ENCODE peak calls at places on chromosomes 6 and 20, in eight cellular contexts. K is heart left ventricle, Y is ovary, R is stomach, T is uterus, L is upper lobe of left lung, G is A549, P is breast epithelium. F is an unnamed sample. For H3K4me1 and H3K9me3, the result is how much of the 10 kb centered on the place peaks cover.

GRCh38 chr20:12287575-12287974 is 369.9 kb downstream of the BTBD3 start:
- DNase-seq in K (no peak), Y (no peak), R (no peak), T (no peak), L (no peak), G (no peak), P (no peak), F (no peak)

GRCh38 chr6:63121166-63121565 is 90.1 kb upstream of the FKBP1C start:
- DNase-seq in K (no peak), Y (no peak), R (no peak), T (no peak), L (no peak), G (no peak), P (no peak), F (no peak)

GRCh38 chr6:142400495-142400894 is 98.7 kb downstream of the ADGRG6 start:
- DNase-seq in K (no peak), Y (no peak), R (no peak), T (no peak), L (no peak), G (no peak), P (no peak), F (no peak)

GRCh38 chr6:15322781-15323536 is 77.1 kb downstream of the JARID2 start:
- DNase-seq in K (no peak), Y (no peak), R (peak), T (no peak), L (no peak), G (no peak), P (no peak), F (peak)

GRCh38 chr6:151432650-151433049 is 19.3 kb downstream of the RMND1 start:
- DNase-seq in K (no peak), Y (no peak), R (no peak), T (no peak), L (no peak), G (no peak), P (no peak), F (no peak)

GRCh38 chr20:2837561-2837960 is 2.9 kb downstream of the PCED1A start:
- DNase-seq in K (no peak), Y (peak), R (no peak), T (no peak), L (no peak), G (no peak), P (no peak), F (no peak)

GRCh38 chr6:26411751-26412150 is 9.7 kb downstream of the BTN3A1 start:
- DNase-seq in K (no peak), Y (no peak), R (no peak), T (no peak), L (no peak), G (no peak), P (no peak), F (no peak)

GRCh38 chr6:92047152-92047551 is 1372.2 kb downstream of the EPHA7 start:
- DNase-seq in K (no peak), Y (no peak), R (no peak), T (no peak), L (no peak), G (no peak), P (no peak), F (no peak)

GRCh38 chr6:33192105-33192646 is at the start of gene COL11A2:
- DNase-seq in K (no peak), Y (no peak), R (no peak), T (no peak), L (no peak), G (no peak), P (no peak), F (no peak)

GRCh38 chr20:17638835-17639407 is 43.1 kb downstream of the RRBP1 start:
- DNase-seq in K (no peak), Y (no peak), R (no peak), T (no peak), L (peak), G (no peak), P (no peak), F (no peak)

GRCh38 chr20:38217791-38218565 is 42.6 kb downstream of the KIAA1755 start:
- DNase-seq in K (peak), Y (no peak), R (no peak), T (peak), L (no peak), G (peak), P (no peak), F (peak)

GRCh38 chr20:47875302-47876025 is 90.2 kb upstream of the SULF2 start:
- DNase-seq in K (no peak), Y (no peak), R (no peak), T (no peak), L (no peak), G (no peak), P (no peak), F (no peak)

GRCh38 chr6:30700340-30700739 is 9.6 kb upstream of the NRM start:
- DNase-seq in K (no peak), Y (no peak), R (no peak), T (no peak), L (peak), G (no peak), P (no peak), F (no peak)

GRCh38 chr6:28089054-28089453 is 8.7 kb downstream of the ZNF165 start:
- DNase-seq in K (no peak), Y (no peak), R (no peak), T (no peak), L (no peak), G (no peak), P (no peak), F (no peak)

GRCh38 chr20:35490736-35491181 is 35.4 kb downstream of the CEP250 start:
- DNase-seq in K (no peak), Y (no peak), R (no peak), T (no peak), L (peak), G (no peak), P (no peak), F (peak)

GRCh38 chr6:117074672-117075071 is 190.7 kb upstream of the VGLL2 start:
- DNase-seq in K (no peak), Y (no peak), R (no peak), T (no peak), L (no peak), G (no peak), P (no peak), F (no peak)

GRCh38 chr6:67896476-67896875 is 738.6 kb upstream of the ADGRB3 start:
- DNase-seq in K (no peak), Y (no peak), R (no peak), T (no peak), L (no peak), G (no peak), P (no peak), F (no peak)

GRCh38 chr6:129774697-129775447 is 64.9 kb upstream of the ARHGAP18 start:
- DNase-seq in K (peak), Y (peak), R (peak), T (peak), L (peak), G (peak), P (peak), F (peak)

GRCh38 chr6:108752733-108753392 is 95.4 kb upstream of the ARMC2 start:
- DNase-seq in K (no peak), Y (no peak), R (no peak), T (no peak), L (no peak), G (no peak), P (no peak), F (no peak)

GRCh38 chr6:27922949-27923348 is 10.8 kb upstream of the OR2B2 start:
- DNase-seq in K (no peak), Y (no peak), R (no peak), T (no peak), L (no peak), G (no peak), P (no peak), F (no peak)

GRCh38 chr20:24768226-24768625 is 180.8 kb upstream of the CST7 start:
- DNase-seq in K (no peak), Y (no peak), R (no peak), T (no peak), L (peak), G (no peak), P (peak), F (no peak)

GRCh38 chr6:42451146-42451594 is 556 bp downstream of the TRERF1 start:
- DNase-seq in K (no peak), Y (no peak), R (no peak), T (no peak), L (no peak), G (no peak), P (no peak), F (no peak)

GRCh38 chr6:126153661-126154060 is 167.3 kb downstream of the TRMT11 start:
- DNase-seq in K (no peak), Y (no peak), R (no peak), T (no peak), L (no peak), G (no peak), P (no peak), F (no peak)

DNA sequence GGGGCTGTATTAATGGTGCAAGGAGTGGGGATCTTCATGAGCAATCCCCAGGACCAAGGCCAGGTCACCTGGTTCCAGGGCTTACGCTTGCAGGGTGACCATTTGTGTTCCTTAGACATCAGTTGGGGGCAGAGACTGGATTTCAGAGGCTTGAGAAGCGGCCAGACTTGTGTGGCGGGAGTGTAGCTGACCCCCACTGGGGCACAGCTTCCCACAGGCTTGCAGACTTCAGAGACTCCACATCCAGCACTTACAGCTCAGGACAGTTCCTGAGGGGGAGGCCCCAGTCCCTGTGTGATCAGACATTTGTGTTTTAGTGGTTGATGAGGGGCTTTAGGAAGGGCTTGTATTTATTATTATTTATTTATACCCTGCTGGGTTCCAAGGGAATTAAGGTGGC is 15.3 kb downstream of the TJAP1 start:
- DNase-seq in K (no peak), Y (no peak), R (no peak), T (no peak), L (no peak), G (no peak), P (no peak), F (no peak)
- H3K4me1 ChIP-seq in K (half or more), Y (under half), R (under half), T (under half), L (under half), G (under half), P (under half), F (under half)

GRCh38 chr6:121635355-121635754 is 199.9 kb downstream of the GJA1 start:
- DNase-seq in K (no peak), Y (no peak), R (no peak), T (no peak), L (no peak), G (no peak), P (no peak), F (no peak)
- H3K9me3 ChIP-seq in K (under half), Y (under half), R (under half), T (under half), L (under half), G (under half), P (under half), F (under half)

DNA sequence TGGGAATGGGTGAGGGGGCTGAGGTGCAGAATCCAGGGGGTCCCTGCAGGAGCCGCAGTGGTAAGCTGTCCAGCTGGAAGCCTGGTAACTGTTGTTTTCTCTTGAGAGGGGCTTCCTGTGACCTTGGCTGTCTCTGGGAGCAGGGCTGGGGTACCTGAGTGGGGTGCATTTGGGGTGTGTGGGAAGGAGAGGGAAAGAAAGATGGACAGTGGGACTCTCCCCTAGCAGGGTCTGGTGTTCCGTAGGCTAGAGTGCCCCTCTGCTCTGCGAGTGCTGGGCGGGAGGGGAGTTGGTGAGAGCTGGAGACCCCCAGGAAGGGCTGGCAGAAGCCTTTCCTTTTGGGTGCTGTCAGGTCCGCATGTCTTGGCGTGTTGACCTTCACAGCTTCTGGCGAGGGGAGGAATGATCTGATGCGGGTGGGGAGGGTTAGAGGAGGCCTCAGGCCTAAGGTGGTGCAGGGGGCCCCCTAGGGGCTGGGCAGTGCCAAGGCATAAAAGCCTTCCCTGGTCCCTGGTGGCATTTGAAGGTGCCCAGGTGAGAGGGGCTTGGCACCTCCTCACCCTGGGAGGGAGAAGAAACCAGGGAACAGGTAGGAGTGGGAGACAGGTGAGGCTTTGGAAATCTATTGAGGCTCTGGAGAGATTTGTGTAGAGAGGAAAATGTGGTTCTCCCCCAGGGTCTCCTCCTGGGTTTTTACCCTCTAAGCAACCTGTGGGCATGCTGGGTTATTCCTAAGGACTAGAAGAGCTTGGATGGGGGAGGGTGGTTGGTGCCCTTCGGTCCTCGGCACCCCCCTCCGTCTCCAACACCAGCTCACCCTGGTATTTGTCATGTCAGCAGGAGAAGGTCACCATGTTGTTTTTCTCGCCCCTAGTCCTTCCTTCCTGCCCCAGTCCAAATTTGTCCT is 3.3 kb downstream of the VEGFA start:
- DNase-seq in K (peak), Y (peak), R (peak), T (peak), L (peak), G (peak), P (no peak), F (peak)
- TF ChIP-seq POLR2A in K (peak), Y (no peak), R (no peak), T (no peak), L (no peak), G (no peak), P (no peak), F (peak)

DNA sequence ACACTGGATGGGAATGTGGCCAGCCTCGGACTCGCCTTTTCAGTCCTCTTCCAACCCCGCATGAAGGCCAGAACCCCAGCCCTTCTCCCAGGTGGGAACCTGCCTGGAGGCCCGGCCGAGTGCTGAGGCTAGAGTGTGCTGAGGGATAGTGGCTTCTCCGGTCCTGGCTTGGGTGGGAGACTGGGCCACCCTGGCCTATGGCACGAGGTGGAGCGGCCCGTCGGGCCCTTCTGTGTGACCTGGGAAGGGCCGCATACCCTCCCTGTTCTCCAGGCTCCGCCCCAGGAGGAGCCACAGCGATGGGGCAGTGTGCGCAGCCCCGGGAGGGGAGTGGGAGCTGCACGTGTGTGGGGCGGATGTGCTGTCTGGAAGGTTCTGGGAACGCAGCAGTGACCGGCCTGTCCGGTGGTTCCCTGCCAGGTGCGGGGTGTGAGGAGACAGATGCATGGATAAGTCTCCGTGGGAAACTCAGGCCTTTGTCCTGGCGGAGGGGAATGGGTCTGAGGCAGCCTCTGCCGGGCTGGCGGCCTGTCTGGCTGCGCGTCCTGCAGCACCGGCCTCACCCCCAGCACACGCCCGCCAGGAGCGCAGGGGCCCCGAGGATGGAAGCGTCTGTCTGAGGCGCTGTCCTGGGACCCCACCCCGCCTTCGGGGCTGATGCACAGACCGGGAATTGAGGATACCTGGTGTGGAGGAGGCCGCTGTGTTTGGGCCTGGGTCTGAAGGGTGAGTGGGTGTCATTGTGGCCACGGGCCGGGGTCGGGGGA is 1.1 kb upstream of the BHLHE23 start:
- DNase-seq in K (no peak), Y (no peak), R (no peak), T (no peak), L (no peak), G (no peak), P (no peak), F (no peak)
- H3K4me1 ChIP-seq in K (under half), Y (under half), R (half or more), T (under half), L (under half), G (under half), P (under half), F (under half)